ENCODE peak calls at places on chromosome 7, in five cellular contexts. K is RWPE1, H is vagina, J is NB4, L is MM.1S. B is an unnamed sample.

GRCh38 chr7:71740196-71740560 is 608.2 kb downstream of the GALNT17 start:
- DNase-seq in J (no peak), L (no peak), H (no peak), K (no peak), B (no peak)

GRCh38 chr7:139656387-139656786 is 121.4 kb downstream of the HIPK2 start:
- DNase-seq in J (no peak), H (no peak), L (no peak), K (no peak), B (no peak)

GRCh38 chr7:47518827-47519226 is 63.1 kb downstream of the TNS3 start:
- DNase-seq in K (no peak), J (no peak), L (no peak), H (no peak), B (no peak)

GRCh38 chr7:111429781-111430180 is 132.5 kb downstream of the IMMP2L start:
- DNase-seq in K (no peak), H (no peak), J (no peak), L (no peak), B (no peak)

GRCh38 chr7:32479574-32480200 is 10.5 kb downstream of the LSM5 start:
- DNase-seq in L (peak), K (peak), J (peak), H (no peak), B (peak)

GRCh38 chr7:17489987-17490386 is 191.5 kb downstream of the AHR start:
- DNase-seq in J (no peak), L (no peak), K (peak), H (no peak), B (no peak)

GRCh38 chr7:80807166-80807900 is 111.5 kb downstream of the SEMA3C start:
- DNase-seq in J (no peak), H (no peak), L (no peak), K (no peak), B (no peak)

GRCh38 chr7:14096159-14096558 is 106.7 kb upstream of the ETV1 start:
- DNase-seq in H (no peak), K (no peak), J (no peak), L (no peak), B (no peak)

GRCh38 chr7:73382938-73383503 is 50.6 kb upstream of the FZD9 start:
- DNase-seq in J (peak), L (no peak), H (no peak), K (no peak), B (no peak)

GRCh38 chr7:10655031-10655430 is 318.6 kb upstream of the PHF14 start:
- DNase-seq in J (no peak), L (no peak), K (no peak), H (no peak), B (no peak)

GRCh38 chr7:74121401-74122249 is 38.0 kb downstream of the LIMK1 start:
- DNase-seq in K (no peak), H (no peak), L (no peak), J (no peak), B (no peak)

DNA sequence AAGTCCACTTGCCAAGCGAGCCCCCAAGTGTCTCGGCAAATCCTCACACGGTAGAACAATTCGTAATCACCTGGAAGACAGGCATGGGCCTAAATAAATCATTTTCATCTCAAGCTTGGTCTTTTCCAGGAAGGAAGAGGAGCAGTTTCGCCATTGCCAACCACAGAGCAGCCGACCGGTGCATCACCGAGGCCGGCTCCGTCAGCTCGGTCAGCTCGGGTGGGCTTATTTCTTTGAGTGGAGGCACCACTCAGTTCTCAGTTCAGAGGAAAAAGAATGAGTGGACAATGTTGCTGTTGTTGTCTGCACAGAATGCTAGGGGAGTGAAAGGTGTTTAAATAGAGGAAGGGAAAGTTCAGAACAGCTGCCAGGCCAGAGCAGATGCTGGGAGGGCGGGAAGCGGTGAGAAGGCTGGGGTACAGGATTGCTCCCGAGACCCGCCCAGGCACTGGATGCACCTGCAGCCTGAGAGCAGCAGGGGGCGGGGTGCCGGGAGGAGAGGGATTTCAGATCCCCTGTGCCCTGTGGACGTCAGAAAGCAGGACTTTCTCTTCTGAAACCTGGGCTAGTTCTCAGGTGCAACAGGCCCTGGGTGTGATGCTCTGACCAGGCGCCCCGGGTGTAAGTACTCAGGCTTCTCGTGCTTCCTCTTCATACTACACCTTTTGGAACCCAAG is 17.7 kb upstream of the IGFBP3 start:
- DNase-seq in K (no peak), L (peak), J (no peak), H (no peak), B (no peak)
- TF ChIP-seq CTCF in K (no peak), L (peak), J (no peak), H (no peak), B (peak)

GRCh38 chr7:149354119-149354518 is 92.1 kb downstream of the ZNF783 start:
- DNase-seq in J (no peak), L (no peak), H (no peak), K (no peak), B (no peak)

DNA sequence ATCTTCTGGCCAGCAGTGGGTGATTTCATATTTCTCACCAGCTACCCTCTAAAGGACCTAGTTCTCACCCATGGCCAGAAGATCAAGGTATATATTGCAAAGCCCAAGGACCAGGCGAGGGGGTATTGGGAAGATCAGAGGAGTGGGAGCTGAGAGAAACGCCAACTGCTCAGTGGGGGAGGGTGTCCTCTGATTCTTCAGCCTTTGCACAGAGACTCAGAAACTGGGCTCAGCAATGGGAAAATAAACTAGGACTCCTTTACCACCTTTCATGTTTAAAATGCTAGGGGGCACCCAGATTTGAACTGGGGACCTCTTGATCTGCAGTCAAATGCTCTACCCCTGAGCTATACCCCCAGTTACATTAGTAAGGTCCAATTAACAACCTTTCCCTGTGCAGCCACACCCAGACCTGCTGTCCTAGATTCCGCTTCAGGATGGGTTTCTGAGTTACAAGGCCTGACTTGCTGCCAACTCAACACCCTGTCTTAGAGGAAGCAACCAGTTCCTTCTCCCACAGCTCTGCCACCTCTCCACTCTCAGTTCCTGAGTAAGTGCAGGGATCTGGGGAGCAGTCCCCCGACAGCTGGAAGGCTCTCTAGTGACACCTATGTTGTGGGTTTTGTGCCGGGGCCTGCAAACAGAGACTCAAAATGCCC is 93.5 kb downstream of the ZNF783 start:
- DNase-seq in K (peak), L (no peak), H (no peak), J (peak), B (no peak)
- TF ChIP-seq CTCF in K (no peak), L (no peak), H (no peak), J (no peak), B (no peak)

DNA sequence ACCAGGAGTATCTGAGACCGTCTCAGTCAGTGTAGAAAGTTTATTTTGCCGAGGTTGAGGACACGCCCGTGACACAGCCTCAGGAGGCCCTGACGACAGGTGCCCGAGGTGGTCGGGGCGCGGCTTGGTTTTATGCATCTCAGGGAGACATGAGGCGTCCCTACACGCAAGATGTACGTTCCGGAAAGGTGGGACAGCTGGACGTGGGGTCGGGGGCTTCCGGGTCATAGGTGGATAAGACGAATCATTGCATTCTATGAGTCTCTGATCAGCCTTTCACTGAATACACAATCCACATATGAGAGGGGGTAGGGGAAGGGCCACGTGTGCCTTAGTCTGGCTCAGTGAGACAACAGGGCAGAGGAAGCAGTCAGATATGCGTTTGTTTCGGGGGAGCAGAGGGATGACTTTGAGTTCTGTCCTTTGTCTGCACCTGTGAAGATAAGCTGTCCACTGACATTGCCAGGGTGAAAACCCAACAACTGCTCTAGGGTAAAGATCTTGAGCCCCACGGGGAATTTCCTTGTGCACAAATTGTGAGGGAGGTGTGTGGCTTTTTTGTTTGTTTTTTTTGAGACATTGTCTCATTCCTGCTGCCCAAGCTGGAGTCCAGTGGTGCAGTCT is 66.2 kb downstream of the DNAJB6 start:
- DNase-seq in K (no peak), L (no peak), H (no peak), J (peak), B (no peak)
- TF ChIP-seq CTCF in K (no peak), L (no peak), H (no peak), J (no peak), B (no peak)

DNA sequence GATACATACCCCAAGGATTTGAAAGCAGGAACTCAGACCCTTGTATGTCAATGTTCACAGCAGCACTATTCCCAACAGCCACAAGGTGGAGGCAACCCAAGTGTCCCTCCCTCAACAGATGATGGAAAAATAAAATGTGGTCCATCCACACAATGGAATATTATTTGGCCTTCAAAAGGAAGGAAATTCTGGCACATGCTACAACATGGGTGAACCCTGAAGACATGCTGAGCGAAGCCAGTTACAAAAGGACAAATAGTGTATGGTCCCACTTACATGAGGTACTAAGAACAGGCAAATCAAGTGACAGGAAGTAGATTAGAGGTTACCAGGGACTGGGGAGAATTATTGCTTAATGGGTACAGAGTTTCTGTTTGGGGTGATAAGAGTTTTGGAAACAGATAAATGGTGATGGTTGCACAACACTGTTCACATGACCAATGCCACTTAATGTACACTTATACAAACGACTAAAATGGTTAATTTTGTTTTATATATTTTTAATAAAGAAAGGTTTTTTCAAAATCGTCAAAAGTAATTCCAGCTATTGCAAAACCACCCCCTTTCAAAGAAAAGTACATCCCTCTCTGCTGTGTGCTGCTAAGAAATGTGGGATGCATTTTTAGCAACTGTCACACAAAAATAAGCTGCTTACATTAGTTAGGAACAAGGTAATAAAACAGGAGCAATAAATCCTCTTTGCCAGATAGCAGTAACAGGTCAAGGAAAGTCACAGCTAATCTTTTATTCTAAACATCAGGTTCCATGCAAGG is 85.7 kb downstream of the GRB10 start:
- DNase-seq in K (no peak), H (no peak), J (peak), L (no peak), B (no peak)
- TF ChIP-seq CTCF in K (peak), H (peak), J (peak), L (peak), B (peak)

B was measured in neural crest cell.